ENCODE peak calls at places on chromosomes 3 and 15, in seven cellular contexts. A is sigmoid colon, D is GM23338, M is endothelial cell of umbilical vein, Q is suprapubic skin, K is H1, F is SK-N-MC. I is an unnamed sample.

GRCh38 chr3:69126999-69127398 is 4.6 kb upstream of the LMOD3 start:
- DNase-seq in A (no peak), D (no peak), M (no peak), Q (no peak), K (no peak), F (no peak), I (no peak)

GRCh38 chr15:42215854-42216829 is 8.0 kb upstream of the VPS39 start:
- DNase-seq in A (no peak), D (no peak), M (peak), Q (no peak), K (no peak), F (no peak), I (no peak)

GRCh38 chr3:178445139-178445538 is 91.1 kb upstream of the KCNMB2 start:
- DNase-seq in A (no peak), D (no peak), M (no peak), Q (no peak), K (no peak), F (no peak), I (no peak)

GRCh38 chr15:67322481-67322880 is 67.9 kb downstream of the IQCH start:
- DNase-seq in A (no peak), D (peak), M (no peak), Q (no peak), K (no peak), F (no peak), I (no peak)

GRCh38 chr15:70100495-70101331 is 3.0 kb upstream of the TLE3 start:
- DNase-seq in A (peak), D (peak), M (peak), Q (peak), K (no peak), F (no peak), I (no peak)

GRCh38 chr3:150370129-150370602 is 37.9 kb upstream of the TSC22D2 start:
- DNase-seq in A (peak), D (peak), M (peak), Q (peak), K (peak), F (peak), I (no peak)

GRCh38 chr3:78645628-78646310 is 1122.0 kb downstream of the ROBO1 start:
- DNase-seq in A (no peak), D (peak), M (peak), Q (no peak), K (peak), F (peak), I (no peak)

GRCh38 chr3:134527037-134527436 is 41.2 kb downstream of the CEP63 start:
- DNase-seq in A (no peak), D (peak), M (no peak), Q (no peak), K (peak), F (no peak), I (no peak)

GRCh38 chr3:167913218-167913902 is 177.8 kb downstream of the SERPINI1 start:
- DNase-seq in A (no peak), D (peak), M (no peak), Q (no peak), K (no peak), F (peak), I (no peak)

GRCh38 chr3:147191795-147192385 is 214.5 kb downstream of the ZIC4 start:
- DNase-seq in A (no peak), D (peak), M (peak), Q (no peak), K (no peak), F (peak), I (no peak)

GRCh38 chr15:29003446-29004233 is 117.9 kb downstream of the APBA2 start:
- DNase-seq in A (no peak), D (no peak), M (no peak), Q (no peak), K (no peak), F (no peak), I (no peak)

GRCh38 chr15:70308011-70308761 is 210.5 kb upstream of the TLE3 start:
- DNase-seq in A (no peak), D (no peak), M (no peak), Q (no peak), K (no peak), F (peak), I (peak)

GRCh38 chr3:33665294-33665693 is 52.8 kb downstream of the CLASP2 start:
- DNase-seq in A (no peak), D (no peak), M (no peak), Q (no peak), K (no peak), F (no peak), I (no peak)

GRCh38 chr15:52295421-52295991 is at the start of gene MYO5C:
- DNase-seq in A (peak), D (peak), M (peak), Q (peak), K (peak), F (no peak), I (peak)

DNA sequence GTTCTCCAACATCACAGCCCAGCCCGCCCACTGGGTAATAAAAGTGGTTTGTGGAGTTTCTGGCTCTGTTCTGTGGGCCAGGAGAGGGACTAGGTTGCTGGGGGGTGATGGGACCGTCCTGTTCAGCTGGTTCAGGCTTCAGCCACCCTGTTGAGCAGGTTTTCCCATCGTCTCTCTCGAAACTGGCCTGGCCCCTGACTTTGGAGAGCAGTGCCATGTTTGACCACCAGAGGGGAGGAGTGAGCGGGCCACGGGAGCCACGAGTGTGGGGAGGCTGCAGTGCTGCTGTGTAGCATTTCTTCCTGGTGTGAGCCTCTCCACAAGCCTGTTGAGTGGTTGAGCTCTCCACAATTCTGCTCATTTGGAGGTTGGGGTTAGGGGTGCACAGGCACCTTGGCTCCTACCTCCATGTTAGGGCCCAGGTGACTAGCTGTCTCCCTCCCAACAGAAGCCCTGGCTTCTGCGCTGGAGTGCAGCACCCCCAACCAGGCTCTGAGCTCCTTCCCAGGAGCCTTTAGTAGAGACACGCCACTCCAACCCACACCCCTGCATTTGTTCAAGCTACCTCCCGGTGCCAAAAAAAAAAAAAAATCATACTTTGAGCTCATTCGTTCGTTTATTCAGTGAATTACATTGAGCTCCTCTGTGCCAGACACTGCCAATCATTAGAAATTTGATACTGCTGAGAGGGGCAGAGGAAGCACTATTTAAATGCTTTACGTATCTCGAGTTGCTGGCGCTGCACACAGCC is 13.9 kb downstream of the SPINT1 start:
- DNase-seq in A (peak), D (peak), M (peak), Q (peak), K (no peak), F (no peak), I (peak)
- TF ChIP-seq POLR2AphosphoS5 in A (no peak), D (no peak), M (no peak), Q (no peak), K (peak), F (no peak), I (no peak)

GRCh38 chr3:50194128-50194902 is 2.9 kb downstream of the GNAT1 start:
- DNase-seq in A (peak), D (peak), M (peak), Q (no peak), K (no peak), F (no peak), I (peak)
- TF ChIP-seq POLR2AphosphoS5 in A (no peak), D (no peak), M (no peak), Q (no peak), K (no peak), F (no peak), I (no peak)

DNA sequence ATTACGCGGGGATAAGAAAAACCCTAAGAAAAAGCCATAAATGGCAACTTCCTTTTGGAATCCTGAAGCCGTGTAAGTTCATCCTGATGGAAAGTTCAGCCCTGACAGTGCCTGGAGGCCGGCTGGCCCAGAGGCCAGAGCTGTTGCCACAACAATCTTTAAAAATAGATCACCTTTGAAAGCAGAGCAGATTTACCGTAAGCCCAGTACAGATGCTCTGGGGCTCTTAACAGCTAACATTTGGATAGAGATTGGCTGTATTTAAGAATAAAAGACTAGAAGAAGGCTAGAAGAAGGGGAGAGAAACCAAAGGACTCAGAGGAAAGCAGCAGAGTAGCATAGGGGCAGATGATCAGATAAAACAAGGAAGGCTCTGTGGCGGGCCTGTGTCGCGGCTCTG is 69.7 kb downstream of the SYNM start:
- DNase-seq in A (peak), D (no peak), M (no peak), Q (no peak), K (no peak), F (no peak), I (no peak)
- TF ChIP-seq POLR2AphosphoS5 in A (peak), D (no peak), M (no peak), Q (no peak), K (no peak), F (no peak), I (no peak)

GRCh38 chr15:61157933-61158332 is 71.2 kb downstream of the RORA start:
- DNase-seq in A (peak), D (no peak), M (no peak), Q (peak), K (no peak), F (no peak), I (no peak)
- TF ChIP-seq POLR2AphosphoS5 in A (peak), D (no peak), M (no peak), Q (peak), K (no peak), F (no peak), I (no peak)

DNA sequence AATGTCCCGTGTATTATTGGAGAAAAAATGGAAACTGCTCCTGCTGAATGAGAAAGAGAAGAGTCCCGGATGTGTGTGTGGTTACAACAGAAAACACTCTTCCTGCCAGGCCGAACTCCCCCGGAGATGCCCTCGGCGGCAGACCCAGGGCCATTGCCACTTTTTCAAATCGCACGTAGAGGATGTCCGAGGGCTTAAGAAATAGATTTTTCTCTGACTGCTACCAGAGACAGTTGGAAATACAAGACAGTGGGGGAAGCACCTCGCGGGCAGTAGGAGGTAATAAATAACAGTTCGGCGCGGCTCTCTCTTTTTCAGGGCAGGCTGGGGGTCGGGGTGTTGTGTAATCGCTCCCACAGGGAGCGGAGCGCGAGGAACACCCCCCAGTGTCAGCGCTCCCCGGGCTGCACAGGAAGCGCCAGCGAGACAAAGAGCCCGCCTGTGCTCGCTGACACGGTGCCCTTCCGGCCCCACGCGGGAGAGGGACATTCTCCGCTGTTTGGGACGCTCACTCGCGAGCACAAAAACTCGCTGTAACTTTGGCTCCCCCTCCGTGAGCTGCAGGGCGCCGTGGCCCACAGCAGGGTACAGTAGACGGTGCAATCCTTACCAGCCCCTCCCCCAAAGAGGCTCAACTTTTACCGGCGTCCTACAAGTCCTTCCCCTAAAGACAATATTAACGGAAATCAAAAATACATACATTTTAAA is 1.1 kb downstream of the VGLL4 start:
- DNase-seq in A (peak), D (peak), M (peak), Q (peak), K (no peak), F (no peak), I (no peak)
- TF ChIP-seq POLR2AphosphoS5 in A (peak), D (no peak), M (peak), Q (peak), K (no peak), F (peak), I (peak)

GRCh38 chr3:122942937-122943827 is 84.4 kb downstream of the SEMA5B start:
- DNase-seq in A (no peak), D (peak), M (peak), Q (no peak), K (peak), F (no peak), I (peak)
- TF ChIP-seq POLR2AphosphoS5 in A (no peak), D (no peak), M (no peak), Q (no peak), K (no peak), F (no peak), I (no peak)

DNA sequence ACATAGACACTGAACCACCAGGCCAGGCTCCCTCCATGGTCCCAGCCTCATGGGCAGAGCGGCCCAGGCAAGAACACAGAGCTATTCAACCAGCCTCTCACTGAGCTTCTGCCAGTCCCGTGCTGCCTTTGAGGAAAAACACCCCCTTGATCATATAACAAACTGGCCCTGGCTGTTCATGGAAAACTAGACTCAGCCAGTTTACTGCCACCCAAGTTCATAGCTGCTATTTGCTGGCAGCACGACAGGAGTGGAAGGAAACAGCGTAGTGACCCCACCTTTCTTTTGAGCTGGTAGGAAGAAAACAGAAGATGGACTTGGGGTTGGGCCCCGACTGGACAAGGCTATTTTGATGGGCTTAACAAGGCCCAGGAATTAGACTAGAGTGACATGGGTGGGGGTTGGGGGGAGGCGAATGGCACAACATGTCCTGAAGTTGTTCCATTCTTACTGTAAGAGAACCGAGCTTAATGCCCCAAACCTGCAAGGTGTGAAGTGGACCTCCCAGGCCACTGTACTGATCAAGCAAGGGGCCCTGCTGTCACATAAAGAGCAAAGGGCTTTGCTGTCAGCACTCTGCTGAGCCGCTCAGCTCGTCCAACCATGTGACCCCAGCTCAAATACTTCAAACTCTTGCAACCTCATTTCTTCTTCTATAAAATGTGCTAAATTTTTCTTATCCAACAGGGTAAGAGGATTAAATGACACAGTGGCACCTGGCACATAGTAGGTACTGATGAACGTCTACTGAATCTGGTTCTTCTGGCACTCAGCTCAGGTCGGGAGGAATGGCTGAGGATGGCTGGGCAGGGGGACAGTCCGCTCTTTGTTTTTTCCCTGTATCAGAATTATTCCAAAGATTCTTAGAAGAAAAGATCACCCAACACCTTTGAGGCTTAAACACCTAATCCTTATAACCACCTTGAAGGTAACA is 1.5 kb downstream of the FBXL22 start:
- DNase-seq in A (peak), D (no peak), M (peak), Q (no peak), K (no peak), F (no peak), I (no peak)
- TF ChIP-seq POLR2AphosphoS5 in A (peak), D (no peak), M (no peak), Q (no peak), K (no peak), F (no peak), I (no peak)

DNA sequence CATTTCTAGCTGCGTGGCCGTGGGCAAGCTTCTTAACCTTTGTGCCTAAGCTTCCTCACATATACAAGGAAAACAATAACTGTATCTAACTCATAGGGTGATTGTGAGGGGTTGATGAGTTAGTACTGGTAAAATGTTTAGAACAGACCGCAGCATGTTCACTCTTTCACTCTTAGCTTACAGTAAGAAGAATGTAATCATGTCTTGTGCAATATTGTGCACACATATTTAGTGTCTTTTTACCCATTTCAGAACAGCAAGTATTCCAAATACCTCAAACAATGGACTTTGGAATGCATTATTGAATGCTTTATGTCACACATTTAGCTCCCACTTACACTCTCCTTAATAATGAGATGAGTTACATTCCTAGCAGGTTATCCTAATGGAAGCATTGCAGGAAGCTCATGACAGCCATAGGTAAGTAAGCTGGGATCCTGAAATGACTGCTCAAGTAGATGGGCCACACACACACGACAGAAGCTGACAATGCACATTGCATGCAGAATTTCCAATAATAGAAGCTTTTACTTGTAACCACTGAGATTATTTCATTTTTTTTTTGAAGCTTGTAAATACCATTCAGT is 468.9 kb upstream of the WNT5A start:
- DNase-seq in A (no peak), D (no peak), M (no peak), Q (no peak), K (no peak), F (no peak), I (no peak)
- TF ChIP-seq POLR2AphosphoS5 in A (no peak), D (no peak), M (no peak), Q (no peak), K (no peak), F (no peak), I (no peak)

DNA sequence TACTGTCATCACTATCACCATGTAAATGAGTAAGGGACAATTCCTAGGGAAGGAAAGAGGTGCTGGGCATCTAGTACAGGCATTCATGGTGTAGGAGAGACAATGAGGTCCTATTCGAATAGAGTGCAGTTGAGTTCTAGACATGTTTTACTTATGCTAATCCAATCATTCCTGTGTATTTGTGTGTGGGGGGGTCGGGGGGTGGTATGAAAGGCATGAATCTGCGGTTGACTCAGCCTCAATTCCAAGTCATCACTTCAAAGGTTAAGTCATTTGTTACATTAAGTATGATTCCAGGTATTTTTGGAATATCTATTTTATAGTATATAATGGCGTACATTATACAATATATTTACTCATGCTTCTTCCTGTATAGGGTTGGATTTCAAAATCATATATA is 163.1 kb upstream of the GALNT15 start:
- DNase-seq in A (no peak), D (no peak), M (no peak), Q (no peak), K (no peak), F (no peak), I (no peak)
- TF ChIP-seq POLR2AphosphoS5 in A (no peak), D (no peak), M (no peak), Q (no peak), K (no peak), F (no peak), I (no peak)

I was measured in GM12891.